ENCODE peak calls at places on chromosomes 7 and 10, in four cellular contexts. F is CD8-positive, alpha-beta memory T cell; K is prostate gland; J is MM.1S. W is an unnamed sample.

GRCh38 chr7:193538-194256 is 1.3 kb downstream of the FAM20C start:
- DNase-seq in F (no peak), J (no peak), K (no peak), W (no peak)

GRCh38 chr10:121596668-121597503 is 1.4 kb downstream of the FGFR2 start:
- DNase-seq in K (peak; percentile 78), J (no peak), F (no peak), W (no peak)

GRCh38 chr7:110943686-110944350 is 147.1 kb upstream of the LRRN3 start:
- DNase-seq in F (no peak), J (no peak), K (no peak), W (no peak)

GRCh38 chr7:106405697-106406141 is 120.9 kb upstream of the NAMPT start:
- DNase-seq in K (no peak), F (no peak), J (peak; percentile 53), W (no peak)

GRCh38 chr10:53013201-53013808 is 240.7 kb upstream of the MBL2 start:
- DNase-seq in F (no peak), K (no peak), J (peak; percentile 39), W (no peak)

GRCh38 chr7:95435422-95435780 is 573 bp upstream of the PON2 start:
- DNase-seq in J (no peak), K (no peak), F (no peak), W (no peak)

GRCh38 chr7:74138945-74139843 is 35.0 kb upstream of the EIF4H start:
- DNase-seq in K (no peak), F (no peak), J (no peak), W (no peak)

GRCh38 chr7:32204361-32205018 is 134.3 kb upstream of the PDE1C start:
- DNase-seq in F (no peak), K (peak; percentile 47), J (peak; percentile 74), W (no peak)

GRCh38 chr10:6580279-6581029 is 378 bp upstream of the PRKCQ start:
- DNase-seq in F (peak; percentile 86), K (peak; percentile 49), J (peak; percentile 71), W (peak; percentile 76)

GRCh38 chr7:6379881-6380280 is 67.9 kb downstream of the DAGLB start:
- DNase-seq in J (no peak), F (no peak), K (no peak), W (no peak)

GRCh38 chr7:919924-920341 is 34.5 kb downstream of the ADAP1 start:
- DNase-seq in J (no peak), F (peak; percentile 47), K (no peak), W (no peak)

GRCh38 chr7:16347461-16348192 is 73.7 kb downstream of the CRPPA start:
- DNase-seq in J (no peak), F (no peak), K (no peak), W (no peak)

GRCh38 chr7:151537818-151538561 is 18.3 kb upstream of the RHEB start:
- DNase-seq in K (peak; percentile 75), F (no peak), J (no peak), W (peak; percentile 12)

GRCh38 chr7:151110941-151111645 is 24.8 kb downstream of the AGAP3 start:
- DNase-seq in F (peak; percentile 82), K (peak; percentile 77), J (peak; percentile 82), W (peak; percentile 72)

GRCh38 chr10:23337616-23338015 is 7.0 kb downstream of the C10orf67 start:
- DNase-seq in K (no peak), F (no peak), J (no peak), W (no peak)

GRCh38 chr7:2209146-2209960 is 23.4 kb downstream of the MAD1L1 start:
- DNase-seq in K (peak; percentile 61), F (peak; percentile 59), J (no peak), W (peak; percentile 33)

GRCh38 chr7:93146465-93147127 is 1.6 kb downstream of the SAMD9L start:
- DNase-seq in K (no peak), F (no peak), J (peak; percentile 42), W (no peak)

GRCh38 chr7:154795437-154795836 is 207.5 kb downstream of the PAXIP1 start:
- DNase-seq in F (no peak), J (no peak), K (no peak), W (no peak)

GRCh38 chr10:33542747-33543505 is 208.5 kb upstream of the NRP1 start:
- DNase-seq in K (no peak), J (no peak), F (no peak), W (no peak)

GRCh38 chr7:114930107-114930521 is 8.2 kb downstream of the MDFIC start:
- DNase-seq in J (no peak), K (no peak), F (no peak), W (no peak)

GRCh38 chr10:132141076-132141475 is 45.7 kb upstream of the DPYSL4 start:
- DNase-seq in K (no peak), F (peak; percentile 32), J (no peak), W (no peak)

GRCh38 chr10:34190594-34190993 is 624.5 kb downstream of the PARD3 start:
- DNase-seq in F (no peak), J (no peak), K (no peak), W (no peak)

GRCh38 chr7:143104759-143105158 is 27.1 kb upstream of the PIP start:
- DNase-seq in K (no peak), F (no peak), J (no peak), W (no peak)

GRCh38 chr10:67936416-67936815 is 52.0 kb downstream of the SIRT1 start:
- DNase-seq in K (no peak), F (no peak), J (no peak), W (no peak)

GRCh38 chr10:107443817-107444216 is 279.3 kb upstream of the SORCS1 start:
- DNase-seq in K (no peak), J (no peak), F (no peak), W (no peak)

GRCh38 chr7:10672186-10672585 is 301.5 kb upstream of the PHF14 start:
- DNase-seq in F (no peak), K (no peak), J (no peak), W (no peak)

GRCh38 chr7:28483868-28484267 is 71.5 kb downstream of the CREB5 start:
- DNase-seq in F (no peak), J (no peak), K (no peak), W (no peak)

GRCh38 chr7:28481131-28481926 is 69.0 kb downstream of the CREB5 start:
- DNase-seq in F (no peak), J (peak; percentile 47), K (no peak), W (no peak)

GRCh38 chr7:28480595-28480994 is 68.3 kb downstream of the CREB5 start:
- DNase-seq in K (no peak), J (no peak), F (no peak), W (no peak)

GRCh38 chr7:28484276-28484675 is 72.0 kb downstream of the CREB5 start:
- DNase-seq in K (no peak), F (no peak), J (no peak), W (no peak)

GRCh38 chr7:28483112-28483511 is 70.8 kb downstream of the CREB5 start:
- DNase-seq in K (no peak), F (no peak), J (no peak), W (no peak)
- H3K4me1 ChIP-seq in K (no peaks in the 10 kb centered on the region), F (no peaks in the 10 kb centered on the region), J (no peaks in the 10 kb centered on the region), W (no peaks in the 10 kb centered on the region)

GRCh38 chr7:24821045-24821853 is 64.0 kb upstream of the GSDME start:
- DNase-seq in K (peak; percentile 49), J (peak; percentile 92), F (peak; percentile 90), W (peak; percentile 81)

GRCh38 chr7:24817339-24817738 is 60.1 kb upstream of the GSDME start:
- DNase-seq in K (no peak), J (no peak), F (no peak), W (no peak)

GRCh38 chr7:24820730-24821044 is 63.4 kb upstream of the GSDME start:
- DNase-seq in J (no peak), F (no peak), K (no peak), W (no peak)

GRCh38 chr7:24816868-24817267 is 59.6 kb upstream of the GSDME start:
- DNase-seq in F (no peak), K (no peak), J (no peak), W (no peak)

GRCh38 chr7:24819916-24820689 is 62.8 kb upstream of the GSDME start:
- DNase-seq in J (peak; percentile 92), K (peak; percentile 86), F (peak; percentile 80), W (peak; percentile 70)
- H3K36me3 ChIP-seq in J (no peaks in the 10 kb centered on the region), K (no peaks in the 10 kb centered on the region), F (peaks cover 6% of the 10 kb centered on the region), W (peaks cover 20% of the 10 kb centered on the region)

DNA sequence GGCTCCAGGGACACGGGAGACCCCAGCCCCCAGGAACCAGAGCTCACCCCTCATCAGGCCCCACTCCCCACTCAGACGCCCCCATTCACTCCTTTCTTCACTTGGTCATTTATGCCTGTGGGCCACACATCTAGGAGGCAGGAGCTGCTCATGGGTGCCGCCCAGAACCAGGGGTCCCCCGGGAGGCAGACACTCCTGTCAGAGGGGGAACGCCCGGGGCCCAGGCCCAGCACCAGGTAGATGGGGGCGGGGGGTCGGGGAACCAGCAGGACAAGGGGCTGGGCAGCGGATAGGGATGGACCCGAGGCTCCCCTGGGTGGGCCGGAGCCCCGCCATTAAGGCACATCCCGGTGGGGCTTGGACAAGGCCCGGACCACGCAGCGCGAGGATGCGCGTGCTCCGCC is 11.8 kb downstream of the CALY start:
- DNase-seq in K (no peak), J (no peak), F (peak; percentile 37), W (no peak)
- H3K27ac ChIP-seq in K (no peak overlapping the region), J (no peak overlapping the region), F (no peak overlapping the region), W (no peak overlapping the region)

GRCh38 chr10:14025283-14025682 is 305.4 kb downstream of the FRMD4A start:
- DNase-seq in J (no peak), F (no peak), K (no peak), W (no peak)
- H3K4me1 ChIP-seq in J (no peaks in the 10 kb centered on the region), F (no peaks in the 10 kb centered on the region), K (no peaks in the 10 kb centered on the region), W (no peaks in the 10 kb centered on the region)

DNA sequence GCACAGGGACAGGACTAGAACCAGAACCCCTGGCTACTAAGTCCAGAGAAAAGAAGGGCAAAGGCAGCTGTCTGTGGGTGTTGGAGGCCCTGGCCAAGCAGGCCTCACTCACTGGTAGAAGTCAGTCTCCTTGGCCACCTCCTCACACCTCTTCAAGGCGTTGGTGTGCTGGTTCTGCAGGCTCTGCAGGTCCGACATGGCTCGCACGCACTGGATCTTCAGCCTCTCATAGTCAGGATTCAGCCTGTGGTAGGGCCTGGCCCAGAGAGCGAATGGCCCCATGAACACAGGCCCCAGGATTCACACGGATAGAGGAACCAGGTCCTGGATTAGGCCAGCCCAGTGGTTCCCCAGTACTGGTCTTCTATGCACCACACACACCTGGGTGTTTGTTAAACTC is 72.4 kb downstream of the DLG5 start:
- DNase-seq in K (no peak), F (no peak), J (no peak), W (no peak)
- H3K36me3 ChIP-seq in K (peaks cover 6% of the 10 kb centered on the region), F (no peaks in the 10 kb centered on the region), J (no peaks in the 10 kb centered on the region), W (no peaks in the 10 kb centered on the region)